ENCODE peak calls at places on chromosomes 3 and 15, in seven cellular contexts. Q is astrocyte, O is MM.1S, I is neural progenitor cell, J is mammary epithelial cell, E is mesenchymal stem cell, C is PC-3. L is an unnamed sample.

GRCh38 chr3:152260026-152260425 is 8.7 kb upstream of the MBNL1 start:
- DNase-seq in I (no peak), O (no peak), Q (no peak), E (peak; percentile 14), J (no peak), C (peak; percentile 78), L (peak; percentile 57)

GRCh38 chr15:58246041-58246440 is 107.9 kb downstream of the AQP9 start:
- DNase-seq in J (no peak), O (no peak), Q (no peak), E (no peak), C (no peak), I (no peak), L (no peak)

GRCh38 chr3:170606675-170607074 is 20.8 kb upstream of the SLC7A14 start:
- DNase-seq in J (peak; percentile 52), E (no peak), I (no peak), Q (no peak), O (no peak), C (peak; percentile 62), L (no peak)

GRCh38 chr3:152969557-152970300 is 134.8 kb downstream of the P2RY1 start:
- DNase-seq in J (peak; percentile 56), O (no peak), E (peak; percentile 42), Q (no peak), C (peak; percentile 93), I (no peak), L (peak; percentile 12)

GRCh38 chr3:169623971-169624370 is 39.5 kb downstream of the MECOM start:
- DNase-seq in I (no peak), E (no peak), O (no peak), Q (no peak), J (no peak), C (no peak), L (no peak)

GRCh38 chr15:92061511-92062200 is 208.1 kb downstream of the SLCO3A1 start:
- DNase-seq in O (no peak), C (no peak), Q (no peak), J (no peak), E (no peak), I (no peak), L (no peak)

GRCh38 chr15:41417418-41417811 is 520 bp downstream of the RTF1 start:
- DNase-seq in C (peak; percentile 8), O (no peak), I (peak; percentile 70), J (peak; percentile 44), Q (no peak), E (peak; percentile 63), L (peak; percentile 25)

GRCh38 chr15:99994849-99995248 is 261.6 kb upstream of the LYSMD4 start:
- DNase-seq in Q (no peak), C (no peak), O (no peak), E (no peak), I (peak; percentile 85), J (no peak), L (no peak)

GRCh38 chr3:18396428-18396827 is 28.7 kb downstream of the SATB1 start:
- DNase-seq in E (no peak), J (no peak), Q (no peak), O (no peak), I (no peak), C (no peak), L (no peak)

GRCh38 chr3:197539651-197540051 is 16.1 kb downstream of the BDH1 start:
- DNase-seq in C (peak; percentile 94), Q (no peak), J (peak; percentile 91), E (no peak), I (no peak), O (no peak), L (no peak)

GRCh38 chr3:37986479-37987314 is 3.9 kb upstream of the VILL start:
- DNase-seq in O (no peak), J (no peak), I (no peak), E (no peak), Q (no peak), C (peak; percentile 86), L (no peak)

GRCh38 chr3:109195812-109196211 is 59.3 kb downstream of the C3orf85 start:
- DNase-seq in C (peak; percentile 41), O (no peak), I (no peak), J (no peak), E (peak; percentile 66), Q (peak; percentile 64), L (peak; percentile 78)

GRCh38 chr3:81741214-81741613 is 20.2 kb downstream of the GBE1 start:
- DNase-seq in E (peak; percentile 63), I (no peak), J (no peak), C (no peak), Q (peak; percentile 63), O (no peak), L (peak; percentile 71)

GRCh38 chr3:177776656-177777055 is 579.4 kb upstream of the TBL1XR1 start:
- DNase-seq in O (no peak), C (peak; percentile 94), E (peak; percentile 13), J (peak; percentile 98), I (no peak), Q (peak; percentile 98), L (peak; percentile 98)

GRCh38 chr3:170726976-170727661 is 141.2 kb upstream of the SLC7A14 start:
- DNase-seq in E (peak; percentile 92), O (no peak), Q (peak; percentile 91), C (peak; percentile 84), J (peak; percentile 84), I (no peak), L (peak; percentile 92)

GRCh38 chr3:9045399-9045798 is 82.1 kb upstream of the RAD18 start:
- DNase-seq in E (no peak), I (no peak), J (no peak), Q (no peak), C (no peak), O (no peak), L (no peak)

GRCh38 chr3:115624029-115624645 is 827 bp downstream of the GAP43 start:
- DNase-seq in Q (no peak), J (no peak), O (no peak), E (no peak), I (peak; percentile 58), C (no peak), L (no peak)

GRCh38 chr15:49832421-49832980 is 211.7 kb downstream of the DTWD1 start:
- DNase-seq in C (peak; percentile 52), Q (no peak), J (no peak), O (no peak), E (peak; percentile 19), I (peak; percentile 58), L (no peak)

GRCh38 chr3:101950985-101951733 is 101.8 kb downstream of the NFKBIZ start:
- DNase-seq in I (no peak), Q (no peak), O (no peak), E (no peak), C (peak; percentile 80), J (peak; percentile 59), L (no peak)

GRCh38 chr3:194296448-194296831 is 54.7 kb downstream of the CPN2 start:
- DNase-seq in O (no peak), Q (peak; percentile 88), E (peak; percentile 75), I (peak; percentile 76), J (peak; percentile 73), C (peak; percentile 94), L (peak; percentile 90)

GRCh38 chr3:126989316-126990023 is 6.6 kb downstream of the PLXNA1 start:
- DNase-seq in Q (no peak), O (no peak), E (no peak), I (no peak), J (no peak), C (no peak), L (no peak)

GRCh38 chr15:31148622-31149505 is 47.3 kb upstream of the TRPM1 start:
- DNase-seq in I (no peak), E (no peak), Q (no peak), O (no peak), J (no peak), C (no peak), L (no peak)
- H3K9ac ChIP-seq in I (no peak overlapping the region), E (no peak overlapping the region), Q (no peak overlapping the region), O (no peak overlapping the region), J (no peak overlapping the region), C (no peak overlapping the region), L (no peak overlapping the region)

GRCh38 chr3:58536501-58537411 is at the start of gene ACOX2:
- DNase-seq in O (no peak), I (no peak), C (no peak), E (peak; percentile 44), Q (peak; percentile 59), J (no peak), L (peak; percentile 71)

GRCh38 chr3:58540176-58540863 is 3.3 kb upstream of the ACOX2 start:
- DNase-seq in J (no peak), I (no peak), E (no peak), O (no peak), C (no peak), Q (no peak), L (no peak)

GRCh38 chr3:58539636-58540035 is 2.6 kb upstream of the ACOX2 start:
- DNase-seq in E (peak; percentile 51), O (no peak), C (no peak), Q (no peak), I (no peak), J (no peak), L (peak; percentile 47)

GRCh38 chr3:58535531-58536500 is 1.2 kb downstream of the ACOX2 start:
- DNase-seq in E (no peak), Q (no peak), I (no peak), J (peak; percentile 33), O (no peak), C (peak; percentile 18), L (no peak)

GRCh38 chr3:58537412-58538301 is 667 bp upstream of the ACOX2 start:
- DNase-seq in O (no peak), I (no peak), E (peak; percentile 41), Q (no peak), J (no peak), C (no peak), L (no peak)
- H3K9ac ChIP-seq in O (no peak overlapping the region), I (no peak overlapping the region), E (peak overlapping the region; percentile 96), Q (no peak overlapping the region), J (no peak overlapping the region), C (no peak overlapping the region), L (no peak overlapping the region)

DNA sequence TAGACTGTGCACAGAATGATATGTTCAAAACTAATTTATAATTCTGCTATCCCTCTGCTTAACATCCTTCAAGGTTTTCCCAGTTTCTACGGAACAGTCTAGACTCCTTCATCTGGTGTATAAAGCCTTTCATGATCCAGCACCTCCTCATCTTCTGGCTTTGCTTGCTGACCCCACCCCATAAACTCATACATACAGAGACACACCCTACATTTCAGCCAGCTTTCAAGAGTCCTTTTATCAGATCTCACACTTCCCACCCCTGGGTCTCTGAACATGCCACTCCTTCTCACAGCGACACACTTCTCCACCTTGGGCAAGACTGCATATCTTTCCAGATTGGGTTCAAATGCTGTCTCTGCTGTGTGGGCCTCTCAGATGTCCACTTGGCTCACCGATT is 166.8 kb upstream of the LPP start:
- DNase-seq in J (no peak), E (no peak), C (peak; percentile 24), Q (no peak), O (no peak), I (no peak), L (no peak)
- H3K9ac ChIP-seq in J (no peak overlapping the region), E (no peak overlapping the region), C (peak overlapping the region; percentile 40), Q (peak overlapping the region; percentile 39), O (no peak overlapping the region), I (no peak overlapping the region), L (no peak overlapping the region)

GRCh38 chr15:90840954-90841353 is 27.4 kb upstream of the FURIN start:
- DNase-seq in E (peak; percentile 79), O (no peak), I (no peak), Q (peak; percentile 22), J (no peak), C (no peak), L (peak; percentile 34)

GRCh38 chr15:90839187-90840071 is 29.0 kb upstream of the FURIN start:
- DNase-seq in Q (peak; percentile 64), J (peak; percentile 68), E (no peak), O (peak; percentile 45), C (no peak), I (peak; percentile 79), L (peak; percentile 73)

GRCh38 chr15:90851114-90851513 is 17.3 kb upstream of the FURIN start:
- DNase-seq in Q (no peak), J (no peak), C (no peak), O (peak; percentile 63), I (no peak), E (no peak), L (no peak)

GRCh38 chr15:90840157-90840855 is 28.1 kb upstream of the FURIN start:
- DNase-seq in E (no peak), Q (no peak), O (no peak), C (no peak), J (no peak), I (no peak), L (no peak)

GRCh38 chr15:90845201-90845949 is 23.0 kb upstream of the FURIN start:
- DNase-seq in C (peak; percentile 86), Q (peak; percentile 82), E (peak; percentile 96), J (peak; percentile 79), I (no peak), O (no peak), L (peak; percentile 87)
- H3K9ac ChIP-seq in C (no peak overlapping the region), Q (peak overlapping the region; percentile 47), E (peak overlapping the region; percentile 51), J (no peak overlapping the region), I (no peak overlapping the region), O (no peak overlapping the region), L (no peak overlapping the region)

L was measured in fibroblast of lung.